ENCODE peak calls at places on chromosomes 13 and 19, in seven cellular contexts. F is lower lobe of right lung; Z is GM23248; B is AG04450; T is PC-9; L is IMR-90; X is CD4-positive, alpha-beta T cell. K is an unnamed sample.

GRCh38 chr13:33610471-33611015 is 207.4 kb upstream of the RFC3 start:
- DNase-seq in F (peak), Z (no peak), B (no peak), T (no peak), L (no peak), X (peak), K (peak)

GRCh38 chr13:100987993-100988392 is 313.4 kb upstream of the TMTC4 start:
- DNase-seq in F (no peak), Z (peak), B (peak), T (no peak), L (peak), X (no peak), K (no peak)

GRCh38 chr13:109869312-109870237 is 83.2 kb upstream of the IRS2 start:
- DNase-seq in F (peak), Z (peak), B (peak), T (peak), L (peak), X (peak), K (peak)

GRCh38 chr13:93956416-93956815 is 523.1 kb downstream of the DCT start:
- DNase-seq in F (no peak), Z (no peak), B (no peak), T (no peak), L (no peak), X (no peak), K (no peak)

GRCh38 chr19:42424345-42424707 is 2.9 kb downstream of the LIPE start:
- DNase-seq in F (no peak), Z (no peak), B (no peak), T (no peak), L (no peak), X (no peak), K (no peak)

GRCh38 chr13:80680786-80681366 is 339.9 kb upstream of the SPRY2 start:
- DNase-seq in F (no peak), Z (no peak), B (no peak), T (no peak), L (no peak), X (no peak), K (no peak)

GRCh38 chr13:94968040-94968756 is 255.9 kb upstream of the SOX21 start:
- DNase-seq in F (no peak), Z (peak), B (no peak), T (no peak), L (no peak), X (no peak), K (peak)

GRCh38 chr13:68378294-68378693 is 1148.2 kb upstream of the PCDH9 start:
- DNase-seq in F (no peak), Z (no peak), B (no peak), T (no peak), L (no peak), X (no peak), K (no peak)

GRCh38 chr13:48533207-48533499 is 273 bp upstream of the RCBTB2 start:
- DNase-seq in F (no peak), Z (no peak), B (no peak), T (no peak), L (no peak), X (no peak), K (no peak)

GRCh38 chr13:79662882-79663281 is 181.9 kb downstream of the NDFIP2 start:
- DNase-seq in F (no peak), Z (no peak), B (no peak), T (no peak), L (no peak), X (no peak), K (no peak)

GRCh38 chr13:78649997-78650724 is 8.8 kb downstream of the OBI1 start:
- DNase-seq in F (no peak), Z (no peak), B (no peak), T (no peak), L (no peak), X (no peak), K (no peak)

GRCh38 chr19:11736696-11737095 is 2.0 kb downstream of the ZNF823 start:
- DNase-seq in F (no peak), Z (peak), B (no peak), T (peak), L (peak), X (no peak), K (no peak)

GRCh38 chr19:42511340-42511739 is 16.9 kb downstream of the CEACAM1 start:
- DNase-seq in F (no peak), Z (no peak), B (no peak), T (no peak), L (no peak), X (no peak), K (no peak)

GRCh38 chr13:45178349-45179142 is 22.3 kb downstream of the KCTD4 start:
- DNase-seq in F (no peak), Z (peak), B (peak), T (no peak), L (peak), X (no peak), K (no peak)

GRCh38 chr13:27969073-27969865 is at the start of gene CDX2:
- DNase-seq in F (no peak), Z (no peak), B (no peak), T (no peak), L (no peak), X (no peak), K (no peak)

GRCh38 chr13:98651716-98652115 is 74.8 kb upstream of the STK24 start:
- DNase-seq in F (no peak), Z (no peak), B (no peak), T (no peak), L (no peak), X (no peak), K (no peak)

GRCh38 chr13:83019986-83020385 is 862.3 kb downstream of the SLITRK1 start:
- DNase-seq in F (no peak), Z (no peak), B (no peak), T (no peak), L (no peak), X (no peak), K (no peak)

GRCh38 chr13:33232883-33233282 is 52.7 kb downstream of the STARD13 start:
- DNase-seq in F (no peak), Z (no peak), B (no peak), T (no peak), L (no peak), X (no peak), K (no peak)

GRCh38 chr19:44512326-44513298 is 12.3 kb upstream of the ZNF180 start:
- DNase-seq in F (no peak), Z (peak), B (peak), T (peak), L (peak), X (peak), K (no peak)

GRCh38 chr19:41928221-41928683 is at the start of gene ERFL:
- DNase-seq in F (no peak), Z (peak), B (no peak), T (peak), L (no peak), X (no peak), K (no peak)

GRCh38 chr19:45152504-45153338 is 8.1 kb downstream of the NKPD1 start:
- DNase-seq in F (peak), Z (peak), B (no peak), T (no peak), L (peak), X (peak), K (no peak)

GRCh38 chr19:5547881-5548280 is 19.9 kb downstream of the TINCR start:
- DNase-seq in F (no peak), Z (peak), B (peak), T (peak), L (peak), X (no peak), K (no peak)

GRCh38 chr13:106738279-106738678 is 170.3 kb upstream of the ARGLU1 start:
- DNase-seq in F (no peak), Z (no peak), B (no peak), T (no peak), L (no peak), X (no peak), K (no peak)

GRCh38 chr13:96946709-96947311 is 47.5 kb downstream of the OXGR1 start:
- DNase-seq in F (no peak), Z (no peak), B (no peak), T (no peak), L (no peak), X (no peak), K (no peak)

GRCh38 chr13:110234532-110234931 is 72.4 kb downstream of the COL4A1 start:
- DNase-seq in F (no peak), Z (no peak), B (no peak), T (no peak), L (no peak), X (no peak), K (no peak)

GRCh38 chr19:8626823-8627222 is 3.6 kb upstream of the NFILZ start:
- DNase-seq in F (no peak), Z (no peak), B (no peak), T (no peak), L (no peak), X (no peak), K (no peak)

GRCh38 chr19:38425810-38426466 is at the start of gene RASGRP4:
- DNase-seq in F (peak), Z (no peak), B (no peak), T (no peak), L (no peak), X (peak), K (no peak)

GRCh38 chr13:113187263-113187669 is 21.2 kb downstream of the PCID2 start:
- DNase-seq in F (no peak), Z (peak), B (peak), T (peak), L (peak), X (peak), K (peak)

GRCh38 chr13:104683789-104684188 is 1617.6 kb upstream of the SLC10A2 start:
- DNase-seq in F (no peak), Z (no peak), B (no peak), T (no peak), L (no peak), X (no peak), K (no peak)

GRCh38 chr19:38842439-38843174 is 7.2 kb downstream of the HNRNPL start:
- DNase-seq in F (no peak), Z (no peak), B (no peak), T (no peak), L (no peak), X (peak), K (no peak)

GRCh38 chr13:34044041-34044440 is 226.1 kb downstream of the RFC3 start:
- DNase-seq in F (no peak), Z (peak), B (no peak), T (no peak), L (no peak), X (no peak), K (no peak)

GRCh38 chr19:55032170-55032569 is 5.9 kb downstream of the GP6 start:
- DNase-seq in F (no peak), Z (no peak), B (no peak), T (no peak), L (no peak), X (no peak), K (no peak)

GRCh38 chr13:53788286-53788685 is 759.7 kb downstream of the OLFM4 start:
- DNase-seq in F (no peak), Z (no peak), B (no peak), T (no peak), L (no peak), X (no peak), K (no peak)

GRCh38 chr19:35328851-35329285 is at the start of gene CD22:
- DNase-seq in F (no peak), Z (no peak), B (no peak), T (no peak), L (no peak), X (no peak), K (no peak)

GRCh38 chr13:40609972-40610726 is 56.3 kb downstream of the FOXO1 start:
- DNase-seq in F (no peak), Z (no peak), B (no peak), T (peak), L (no peak), X (no peak), K (no peak)

GRCh38 chr13:27976362-27977177 is 7.5 kb upstream of the CDX2 start:
- DNase-seq in F (no peak), Z (no peak), B (no peak), T (no peak), L (no peak), X (no peak), K (no peak)

GRCh38 chr13:110250258-110250891 is 56.6 kb downstream of the COL4A1 start:
- DNase-seq in F (no peak), Z (peak), B (no peak), T (no peak), L (peak), X (no peak), K (no peak)

DNA sequence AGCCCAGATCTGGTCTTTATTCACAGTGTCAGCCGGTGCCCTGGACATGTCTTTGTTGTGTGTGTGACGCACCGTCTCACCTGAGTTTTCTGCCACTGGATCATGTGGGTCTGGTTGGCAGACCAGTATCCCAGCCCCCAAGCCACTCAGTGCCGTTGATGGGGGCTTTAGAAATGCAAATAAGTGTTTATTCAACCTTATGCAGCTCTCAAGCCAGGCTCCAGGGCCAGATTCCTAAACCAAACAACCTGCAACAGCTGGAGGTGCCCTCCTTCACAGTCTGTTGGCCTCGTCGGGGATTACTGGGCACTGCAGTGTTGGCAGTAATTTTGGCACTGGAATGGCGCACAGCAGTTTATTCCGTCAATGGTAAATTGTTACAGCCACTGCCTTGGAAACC is 21.6 kb downstream of the FAM124A start:
- DNase-seq in F (no peak), Z (no peak), B (no peak), T (no peak), L (no peak), X (no peak), K (no peak)
- H3K27ac ChIP-seq in F (no peak), Z (no peak), B (no peak), T (no peak), L (no peak), X (no peak), K (peak)

DNA sequence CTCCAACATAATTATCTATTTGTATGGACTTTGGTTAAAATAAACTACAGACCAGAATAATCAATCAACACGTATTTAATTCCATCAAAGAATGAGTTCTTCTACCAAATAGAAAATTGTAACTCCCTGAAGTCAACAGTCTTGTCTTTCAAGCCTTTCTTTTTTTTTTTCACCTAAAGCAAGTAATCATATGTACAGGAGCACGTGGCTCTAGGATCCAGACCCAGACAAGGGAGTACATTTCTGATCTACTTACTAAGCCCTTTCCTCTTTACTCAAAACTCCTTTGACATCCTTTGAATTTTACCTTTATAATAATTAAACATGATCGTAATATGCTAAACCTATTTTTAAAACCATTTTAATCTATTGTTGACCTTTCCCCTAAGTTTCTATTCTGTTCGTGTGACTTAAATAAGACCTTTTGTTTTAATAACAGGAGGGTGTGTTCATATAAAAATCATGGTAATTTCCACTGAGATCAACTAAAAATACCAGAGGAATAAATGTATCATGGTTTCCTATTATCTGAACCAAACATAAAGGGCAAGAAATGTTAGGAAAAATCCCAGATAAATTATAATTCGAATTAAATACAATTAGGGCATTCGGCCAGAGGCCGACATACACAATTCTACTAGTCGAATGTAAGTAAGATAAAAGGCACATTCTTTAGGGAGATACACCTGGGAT is 1.7 kb downstream of the SLC7A1 start:
- DNase-seq in F (no peak), Z (no peak), B (no peak), T (no peak), L (no peak), X (no peak), K (no peak)
- H3K27ac ChIP-seq in F (no peak), Z (peak), B (no peak), T (peak), L (no peak), X (no peak), K (no peak)

GRCh38 chr19:33212773-33213172 is 12.9 kb downstream of the SLC7A10 start:
- DNase-seq in F (no peak), Z (no peak), B (no peak), T (no peak), L (no peak), X (no peak), K (no peak)
- H3K27ac ChIP-seq in F (no peak), Z (no peak), B (no peak), T (no peak), L (no peak), X (no peak), K (no peak)

GRCh38 chr19:48966541-48967345 is 1.6 kb downstream of the FTL start:
- DNase-seq in F (no peak), Z (peak), B (no peak), T (no peak), L (no peak), X (no peak), K (no peak)
- H3K27ac ChIP-seq in F (peak), Z (peak), B (peak), T (peak), L (peak), X (no peak), K (peak)

GRCh38 chr19:3314962-3315675 is 51.3 kb upstream of the NFIC start:
- DNase-seq in F (no peak), Z (no peak), B (no peak), T (no peak), L (no peak), X (no peak), K (no peak)

GRCh38 chr19:3310711-3311110 is 55.7 kb upstream of the NFIC start:
- DNase-seq in F (no peak), Z (no peak), B (no peak), T (no peak), L (no peak), X (no peak), K (no peak)

GRCh38 chr19:3313199-3313575 is 53.2 kb upstream of the NFIC start:
- DNase-seq in F (no peak), Z (no peak), B (no peak), T (no peak), L (no peak), X (no peak), K (no peak)

GRCh38 chr19:3309724-3310123 is 56.7 kb upstream of the NFIC start:
- DNase-seq in F (no peak), Z (no peak), B (no peak), T (no peak), L (no peak), X (no peak), K (no peak)

DNA sequence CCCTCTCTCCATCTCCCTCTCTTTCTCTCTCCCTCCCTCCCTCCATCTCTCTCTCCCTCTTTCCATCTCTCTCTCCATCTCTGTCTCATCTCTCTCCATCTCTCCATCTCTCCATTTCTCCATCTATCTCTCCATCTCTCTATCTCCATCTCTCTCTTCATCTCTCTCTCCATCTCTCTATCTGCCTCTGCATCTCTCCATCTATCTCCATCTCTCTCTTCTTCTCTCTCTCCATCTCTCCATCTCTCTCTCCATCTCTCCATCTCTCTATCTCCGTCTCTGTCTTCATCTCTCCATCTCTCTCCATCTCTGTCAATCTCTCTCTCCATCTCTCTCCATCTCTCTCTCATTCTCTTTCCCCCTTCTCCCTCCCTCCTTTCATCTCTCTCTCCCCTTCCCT is 56.1 kb upstream of the NFIC start:
- DNase-seq in F (no peak), Z (no peak), B (no peak), T (no peak), L (no peak), X (no peak), K (no peak)
- H3K27ac ChIP-seq in F (no peak), Z (no peak), B (no peak), T (no peak), L (no peak), X (no peak), K (no peak)

K was measured in substantia nigra.